ENCODE peak calls at places on chromosomes 2 and 18, in nine cellular contexts. Y is epithelial cell of esophagus, B is IMR-90, F is heart right ventricle, S is NB4, W is AG04450, T is brain microvascular endothelial cell, Z is coronary artery, M is GM12878. K is an unnamed sample.

GRCh38 chr18:62486290-62486964 is 36.4 kb upstream of the ZCCHC2 start:
- DNase-seq in Y (peak), B (peak), F (no peak), S (peak), W (no peak), T (peak), Z (no peak), M (no peak), K (peak)

GRCh38 chr2:217901826-217902225 is 101.0 kb downstream of the TNS1 start:
- DNase-seq in Y (no peak), B (peak), F (no peak), S (peak), W (peak), T (peak), Z (peak), M (no peak), K (no peak)

GRCh38 chr18:34493099-34493544 is 217.0 kb upstream of the DTNA start:
- DNase-seq in Y (peak), B (peak), F (peak), S (peak), W (no peak), T (peak), Z (peak), M (no peak), K (peak)

GRCh38 chr18:58552057-58552461 is 76.8 kb downstream of the ALPK2 start:
- DNase-seq in Y (peak), B (peak), F (no peak), S (no peak), W (no peak), T (peak), Z (no peak), M (peak), K (peak)

GRCh38 chr2:238015705-238016104 is 45.1 kb upstream of the SCLY start:
- DNase-seq in Y (no peak), B (no peak), F (no peak), S (no peak), W (no peak), T (no peak), Z (no peak), M (no peak), K (no peak)

GRCh38 chr2:205678743-205679142 is 3.6 kb upstream of the NRP2 start:
- DNase-seq in Y (peak), B (no peak), F (no peak), S (no peak), W (no peak), T (no peak), Z (no peak), M (no peak), K (no peak)

GRCh38 chr2:174704061-174704460 is 60.2 kb downstream of the CHRNA1 start:
- DNase-seq in Y (no peak), B (no peak), F (no peak), S (peak), W (no peak), T (no peak), Z (no peak), M (no peak), K (no peak)

GRCh38 chr18:50286391-50287027 is 983 bp downstream of the CXXC1 start:
- DNase-seq in Y (peak), B (peak), F (no peak), S (no peak), W (no peak), T (no peak), Z (no peak), M (no peak), K (peak)

GRCh38 chr2:128503358-128504241 is 184.9 kb upstream of the HS6ST1 start:
- DNase-seq in Y (no peak), B (no peak), F (no peak), S (no peak), W (no peak), T (no peak), Z (peak), M (no peak), K (no peak)

GRCh38 chr2:605674-606608 is 71.3 kb downstream of the TMEM18 start:
- DNase-seq in Y (no peak), B (no peak), F (no peak), S (no peak), W (no peak), T (no peak), Z (peak), M (no peak), K (no peak)

GRCh38 chr2:20617892-20618467 is 32.9 kb downstream of the HS1BP3 start:
- DNase-seq in Y (peak), B (peak), F (peak), S (peak), W (peak), T (peak), Z (peak), M (no peak), K (no peak)

GRCh38 chr2:196257086-196257485 is 85.7 kb upstream of the STK17B start:
- DNase-seq in Y (no peak), B (no peak), F (no peak), S (no peak), W (no peak), T (no peak), Z (no peak), M (no peak), K (no peak)

GRCh38 chr2:196258407-196258806 is 87.0 kb upstream of the STK17B start:
- DNase-seq in Y (no peak), B (no peak), F (no peak), S (no peak), W (no peak), T (no peak), Z (no peak), M (no peak), K (no peak)

GRCh38 chr2:196262606-196263005 is 91.2 kb upstream of the STK17B start:
- DNase-seq in Y (no peak), B (no peak), F (no peak), S (no peak), W (no peak), T (no peak), Z (no peak), M (no peak), K (no peak)

GRCh38 chr2:196260546-196260945 is 89.2 kb upstream of the STK17B start:
- DNase-seq in Y (no peak), B (no peak), F (no peak), S (no peak), W (no peak), T (no peak), Z (no peak), M (no peak), K (no peak)

DNA sequence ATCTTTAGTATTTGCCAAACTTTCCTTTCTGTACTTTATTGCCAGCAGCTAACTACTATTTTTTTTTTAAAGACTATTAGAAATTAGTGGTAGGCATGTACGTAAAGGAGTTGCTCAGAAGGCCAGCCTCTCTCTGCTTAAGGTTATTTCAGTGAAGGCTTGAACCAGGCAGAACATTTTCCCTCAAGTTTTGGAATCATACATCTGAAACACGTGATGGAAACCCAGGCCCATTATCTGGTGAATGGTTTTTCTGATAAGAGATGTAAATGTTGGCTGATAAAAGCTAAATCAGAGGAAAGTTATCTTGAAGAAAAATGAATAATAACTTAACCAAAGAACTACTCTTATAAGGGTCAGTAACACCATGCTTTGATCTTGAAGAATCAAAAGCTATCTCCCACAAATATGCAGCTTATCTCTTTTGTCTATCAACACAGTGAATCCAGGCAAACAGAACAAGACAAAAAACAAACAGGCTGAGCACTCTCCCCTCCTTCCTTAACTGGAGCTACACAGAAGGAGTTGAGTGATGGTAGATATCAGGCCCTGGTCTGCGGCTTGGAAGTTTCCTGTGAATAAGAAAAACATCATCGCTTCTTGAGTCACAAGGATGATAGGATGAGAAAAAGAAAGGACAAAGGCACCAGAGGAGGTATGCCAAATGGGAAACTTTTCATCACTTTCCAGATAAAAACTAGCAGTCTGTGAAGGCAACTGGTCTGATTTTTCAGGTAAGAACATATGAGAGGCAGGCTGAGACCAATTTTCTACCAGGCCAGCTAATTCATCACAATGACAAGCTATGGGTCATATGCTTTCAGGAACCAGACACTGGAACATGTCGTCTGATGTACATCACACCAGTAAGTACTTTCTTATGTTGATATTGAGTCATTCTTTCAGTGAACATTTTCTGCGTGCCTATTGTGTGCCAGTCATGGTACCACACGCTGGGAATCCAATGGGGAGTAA is 88.4 kb upstream of the STK17B start:
- DNase-seq in Y (peak), B (peak), F (no peak), S (no peak), W (no peak), T (peak), Z (no peak), M (no peak), K (no peak)
- H3K4me3 ChIP-seq in Y (no peak), B (peak), F (no peak), S (no peak), W (no peak), T (peak), Z (no peak), M (no peak), K (no peak)

DNA sequence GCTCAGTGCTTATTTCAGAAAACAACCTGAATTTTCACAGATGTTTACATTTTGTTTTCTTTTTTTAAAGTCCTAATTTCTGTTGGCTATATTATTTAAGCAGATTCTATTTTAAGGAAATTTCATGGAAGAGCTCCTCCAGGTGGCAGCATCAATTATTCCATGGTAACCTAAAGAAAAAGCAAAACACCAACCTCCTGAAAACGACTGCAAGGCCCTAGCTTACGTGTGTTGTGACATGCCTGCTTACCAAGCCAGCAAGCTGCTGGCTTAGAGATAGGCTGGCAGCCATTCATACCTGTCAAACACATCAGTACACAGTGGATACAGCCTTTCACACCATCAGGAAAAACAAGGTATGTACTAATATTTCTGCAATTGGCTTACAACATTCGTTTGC is 64.9 kb downstream of the LPIN2 start:
- DNase-seq in Y (peak), B (peak), F (no peak), S (peak), W (no peak), T (peak), Z (no peak), M (no peak), K (no peak)
- TF ChIP-seq CTCF in Y (peak), B (peak), F (no peak), S (no peak), W (peak), T (peak), Z (peak), M (no peak), K (no peak)

GRCh38 chr2:190405069-190405468 is 3.1 kb upstream of the MFSD6 start:
- DNase-seq in Y (peak), B (no peak), F (no peak), S (peak), W (no peak), T (no peak), Z (no peak), M (no peak), K (no peak)

GRCh38 chr2:190407246-190407661 is 901 bp upstream of the MFSD6 start:
- DNase-seq in Y (no peak), B (no peak), F (no peak), S (peak), W (no peak), T (no peak), Z (no peak), M (no peak), K (peak)

GRCh38 chr2:190405995-190406394 is 2.2 kb upstream of the MFSD6 start:
- DNase-seq in Y (no peak), B (no peak), F (no peak), S (no peak), W (no peak), T (no peak), Z (no peak), M (no peak), K (no peak)

GRCh38 chr2:190407662-190408537 is at the start of gene MFSD6:
- DNase-seq in Y (peak), B (no peak), F (peak), S (peak), W (no peak), T (no peak), Z (no peak), M (no peak), K (peak)

GRCh38 chr2:190406805-190407204 is 1.4 kb upstream of the MFSD6 start:
- DNase-seq in Y (no peak), B (no peak), F (no peak), S (no peak), W (no peak), T (no peak), Z (no peak), M (no peak), K (no peak)
- H3K4me3 ChIP-seq in Y (no peak), B (no peak), F (no peak), S (no peak), W (no peak), T (no peak), Z (no peak), M (no peak), K (no peak)

GRCh38 chr18:52152036-52152435 is 188.0 kb upstream of the DCC start:
- DNase-seq in Y (no peak), B (no peak), F (no peak), S (no peak), W (no peak), T (no peak), Z (no peak), M (no peak), K (peak)
- TF ChIP-seq CTCF in Y (no peak), B (no peak), F (no peak), S (no peak), W (no peak), T (no peak), Z (no peak), M (no peak), K (no peak)